ENCODE peak calls at places on chromosomes 12 and 14, in ten cellular contexts. N is EH, C is heart left ventricle, K is posterior cingulate gyrus, J is DMS53, T is B cell, I is choroid plexus epithelial cell, Y is frontal cortex, L is bronchial epithelial cell, F is foreskin fibroblast. H is an unnamed sample.

GRCh38 chr14:52862652-52863338 is 71.4 kb upstream of the GNPNAT1 start:
- DNase-seq in N (peak; percentile 83), C (no peak), K (no peak), J (no peak), T (no peak), I (peak; percentile 94), Y (no peak), L (peak; percentile 63), F (peak; percentile 63), H (no peak)

GRCh38 chr12:108238474-108238873 is 100.6 kb downstream of the CMKLR1 start:
- DNase-seq in N (no peak), C (no peak), K (no peak), J (no peak), T (no peak), I (no peak), Y (no peak), L (no peak), F (no peak), H (no peak)

GRCh38 chr12:48979602-48980388 is 1.7 kb downstream of the WNT1 start:
- DNase-seq in N (no peak), C (peak; percentile 72), K (no peak), J (peak; percentile 61), T (peak; percentile 76), I (no peak), Y (no peak), L (no peak), F (no peak), H (no peak)

GRCh38 chr12:101097829-101098580 is 112.0 kb downstream of the SLC5A8 start:
- DNase-seq in N (no peak), C (no peak), K (no peak), J (peak; percentile 90), T (no peak), I (no peak), Y (no peak), L (no peak), F (no peak), H (no peak)

GRCh38 chr12:24853094-24853493 is 95.8 kb downstream of the BCAT1 start:
- DNase-seq in N (no peak), C (no peak), K (no peak), J (peak; percentile 93), T (no peak), I (no peak), Y (no peak), L (no peak), F (no peak), H (no peak)

GRCh38 chr12:5985471-5985870 is 40.4 kb upstream of the ANO2 start:
- DNase-seq in N (no peak), C (no peak), K (no peak), J (no peak), T (no peak), I (no peak), Y (no peak), L (no peak), F (no peak), H (no peak)

GRCh38 chr14:22650960-22651521 is 6.9 kb upstream of the OR6J1 start:
- DNase-seq in N (peak; percentile 38), C (no peak), K (no peak), J (peak; percentile 41), T (no peak), I (peak; percentile 43), Y (no peak), L (peak; percentile 67), F (no peak), H (no peak)

GRCh38 chr12:12800406-12801180 is 12.6 kb upstream of the DDX47 start:
- DNase-seq in N (peak; percentile 51), C (no peak), K (no peak), J (peak; percentile 64), T (no peak), I (peak; percentile 68), Y (no peak), L (peak; percentile 98), F (peak; percentile 50), H (no peak)

GRCh38 chr14:50260511-50260910 is 29.1 kb upstream of the SOS2 start:
- DNase-seq in N (peak; percentile 57), C (no peak), K (no peak), J (peak; percentile 27), T (peak; percentile 7), I (peak; percentile 78), Y (no peak), L (peak; percentile 28), F (peak; percentile 24), H (no peak)

GRCh38 chr12:26123482-26123980 is 1.3 kb downstream of the BHLHE41 start:
- DNase-seq in N (peak; percentile 21), C (no peak), K (no peak), J (no peak), T (no peak), I (peak; percentile 45), Y (no peak), L (no peak), F (no peak), H (no peak)